ENCODE peak calls at places on chromosomes 1 and 21, in eight cellular contexts. K is T-cell; S is posterior vena cava; N is activated CD8-positive, alpha-beta memory T cell treated with anti-CD3 and anti-CD28 coated beads for 48 hours; T is DND-41; F is HTR-8/SVneo; C is stimulated activated CD4-positive, alpha-beta T cell treated with anti-CD3 and anti-CD28 coated beads, Interleukin-15, amount 100 ng/mL, for 24 hours; B is cerebellar cortex. Y is an unnamed sample.

GRCh38 chr1:40344597-40344996 is 27.5 kb upstream of the COL9A2 start:
- DNase-seq in K (peak; percentile 42), S (peak; percentile 86), N (no peak), T (no peak), F (peak; percentile 22), C (peak; percentile 24), B (no peak), Y (peak; percentile 58)

GRCh38 chr1:194903524-194903923 is 1704.7 kb downstream of the KCNT2 start:
- DNase-seq in K (no peak), S (no peak), N (no peak), T (no peak), F (no peak), C (no peak), B (no peak), Y (no peak)

GRCh38 chr1:198018529-198018928 is 101.4 kb downstream of the LHX9 start:
- DNase-seq in K (no peak), S (no peak), N (no peak), T (no peak), F (peak; percentile 72), C (no peak), B (no peak), Y (no peak)

GRCh38 chr1:151989131-151989868 is 4.4 kb downstream of the S100A10 start:
- DNase-seq in K (peak; percentile 33), S (peak; percentile 93), N (no peak), T (no peak), F (no peak), C (peak; percentile 68), B (no peak), Y (peak; percentile 76)

GRCh38 chr1:230308039-230308438 is 118.1 kb downstream of the PGBD5 start:
- DNase-seq in K (no peak), S (peak; percentile 91), N (no peak), T (no peak), F (peak; percentile 57), C (no peak), B (peak; percentile 54), Y (no peak)

GRCh38 chr1:21338568-21339401 is 48.5 kb upstream of the ECE1 start:
- DNase-seq in K (no peak), S (peak; percentile 90), N (no peak), T (no peak), F (no peak), C (no peak), B (no peak), Y (no peak)

GRCh38 chr1:237879195-237879594 is 11.5 kb downstream of the ZP4 start:
- DNase-seq in K (no peak), S (no peak), N (no peak), T (no peak), F (peak; percentile 64), C (no peak), B (no peak), Y (no peak)

GRCh38 chr1:160665330-160666078 is 18.7 kb upstream of the SLAMF1 start:
- DNase-seq in K (no peak), S (peak; percentile 88), N (no peak), T (peak; percentile 62), F (no peak), C (peak; percentile 57), B (no peak), Y (peak; percentile 69)

GRCh38 chr21:14206222-14206621 is 4.5 kb downstream of the LIPI start:
- DNase-seq in K (no peak), S (no peak), N (no peak), T (no peak), F (no peak), C (no peak), B (no peak), Y (no peak)

GRCh38 chr1:156492591-156493080 is 7.9 kb downstream of the MEF2D start:
- DNase-seq in K (peak; percentile 50), S (no peak), N (no peak), T (no peak), F (no peak), C (no peak), B (no peak), Y (no peak)

GRCh38 chr21:42745511-42746239 is 92.3 kb downstream of the PDE9A start:
- DNase-seq in K (no peak), S (peak; percentile 74), N (no peak), T (no peak), F (no peak), C (no peak), B (no peak), Y (no peak)

GRCh38 chr1:182888736-182889531 is 49.8 kb downstream of the DHX9 start:
- DNase-seq in K (no peak), S (no peak), N (no peak), T (no peak), F (no peak), C (no peak), B (peak; percentile 28), Y (no peak)

GRCh38 chr1:157894613-157895012 is 53.0 kb upstream of the CD5L start:
- DNase-seq in K (no peak), S (no peak), N (no peak), T (no peak), F (no peak), C (no peak), B (no peak), Y (no peak)

GRCh38 chr1:175599212-175599681 is 144.1 kb downstream of the TNR start:
- DNase-seq in K (peak; percentile 34), S (no peak), N (no peak), T (no peak), F (no peak), C (no peak), B (peak; percentile 37), Y (no peak)

GRCh38 chr1:190477687-190478192 is at the start of gene BRINP3:
- DNase-seq in K (no peak), S (no peak), N (no peak), T (no peak), F (peak; percentile 3), C (no peak), B (peak; percentile 72), Y (no peak)

GRCh38 chr21:37061926-37062591 is 10.8 kb downstream of the PIGP start:
- DNase-seq in K (no peak), S (no peak), N (no peak), T (no peak), F (no peak), C (no peak), B (no peak), Y (no peak)

GRCh38 chr1:198669023-198669698 is 30.3 kb downstream of the PTPRC start:
- DNase-seq in K (no peak), S (no peak), N (no peak), T (peak; percentile 29), F (peak; percentile 69), C (peak; percentile 38), B (no peak), Y (peak; percentile 65)

GRCh38 chr1:203441811-203442210 is 33.8 kb upstream of the PRELP start:
- DNase-seq in K (no peak), S (no peak), N (no peak), T (no peak), F (no peak), C (no peak), B (no peak), Y (no peak)

Y was measured in activated CD4-positive, alpha-beta memory T cell treated with anti-CD3 and anti-CD28 coated beads for 36 hours.